ENCODE peak calls at places on chromosome 18, in six cellular contexts. G, I, S, T, W and A are unnamed samples.

GRCh38 chr18:63882333-63883141 is 5.0 kb upstream of the SERPINB2 start:
- DNase-seq in W (peak; percentile 95), S (no peak), T (peak; percentile 94), G (no peak), I (no peak), A (no peak)

GRCh38 chr18:38940863-38941531 is 1375.4 kb upstream of the CELF4 start:
- DNase-seq in G (peak; percentile 54), W (peak; percentile 9), T (peak; percentile 75), I (peak; percentile 97), S (no peak), A (peak; percentile 28)

GRCh38 chr18:2641638-2642037 is 13.9 kb upstream of the SMCHD1 start:
- DNase-seq in S (no peak), G (no peak), W (peak; percentile 37), I (peak; percentile 92), T (no peak), A (peak; percentile 85)

GRCh38 chr18:79337184-79337583 is 58.5 kb upstream of the NFATC1 start:
- DNase-seq in W (no peak), T (no peak), I (no peak), G (no peak), S (no peak), A (no peak)

GRCh38 chr18:26488417-26489009 is 59.8 kb downstream of the KCTD1 start:
- DNase-seq in T (no peak), G (no peak), W (no peak), I (no peak), S (no peak), A (no peak)

GRCh38 chr18:49628993-49629795 is 67.3 kb downstream of the LIPG start:
- DNase-seq in T (no peak), W (no peak), I (no peak), G (peak; percentile 47), S (no peak), A (no peak)

GRCh38 chr18:45505497-45506206 is 109.6 kb upstream of the SLC14A2 start:
- DNase-seq in I (no peak), T (no peak), G (no peak), S (no peak), W (peak; percentile 23), A (no peak)

GRCh38 chr18:36636237-36636792 is 192.5 kb downstream of the TPGS2 start:
- DNase-seq in T (no peak), S (no peak), I (no peak), G (no peak), W (no peak), A (no peak)

GRCh38 chr18:61362511-61362910 is 29.3 kb downstream of the CDH20 start:
- DNase-seq in W (peak; percentile 8), S (no peak), G (no peak), T (no peak), I (no peak), A (no peak)

GRCh38 chr18:61360440-61361383 is 27.5 kb downstream of the CDH20 start:
- DNase-seq in T (no peak), I (peak; percentile 66), S (no peak), G (no peak), W (no peak), A (peak; percentile 2)
- H3K4me2 ChIP-seq in T (no peak overlapping the region), I (peak overlapping the region; percentile 39), S (no peak overlapping the region), G (no peak overlapping the region), W (no peak overlapping the region), A (no peak overlapping the region)

GRCh38 chr18:70132999-70133398 is 72.5 kb downstream of the RTTN start:
- DNase-seq in S (no peak), G (no peak), T (peak; percentile 25), W (peak; percentile 96), I (no peak), A (no peak)

GRCh38 chr18:70139138-70139537 is 66.3 kb downstream of the RTTN start:
- DNase-seq in G (no peak), S (no peak), I (no peak), W (no peak), T (no peak), A (no peak)

DNA sequence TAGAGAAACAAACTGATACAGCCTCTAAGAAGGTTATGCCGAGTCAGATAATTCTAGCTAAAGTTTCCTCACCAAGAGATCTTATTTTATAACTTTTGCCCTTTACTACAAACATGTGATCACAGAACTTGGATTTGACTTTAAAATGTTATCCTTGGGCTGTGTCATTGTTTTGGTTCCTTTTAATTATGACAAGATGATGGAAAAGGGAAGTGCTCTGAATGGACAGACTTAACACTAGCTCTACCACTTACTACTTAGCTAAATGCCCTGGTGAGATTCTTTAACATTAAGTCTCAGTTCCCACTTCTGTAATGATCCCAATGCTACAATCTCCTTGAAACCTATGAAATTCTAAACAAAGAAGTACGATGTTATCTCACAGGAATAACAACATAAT is 69.9 kb downstream of the RTTN start:
- DNase-seq in T (no peak), S (no peak), G (no peak), I (no peak), W (peak; percentile 5), A (no peak)
- TF ChIP-seq EZH2phosphoT487 in T (no peak), S (no peak), G (no peak), I (no peak), W (no peak), A (no peak)

GRCh38 chr18:55064073-55064472 is 104.8 kb upstream of the CCDC68 start:
- DNase-seq in I (no peak), W (no peak), G (no peak), S (no peak), T (no peak), A (no peak)
- H3K4me2 ChIP-seq in I (no peak overlapping the region), W (no peak overlapping the region), G (no peak overlapping the region), S (no peak overlapping the region), T (no peak overlapping the region), A (no peak overlapping the region)

DNA sequence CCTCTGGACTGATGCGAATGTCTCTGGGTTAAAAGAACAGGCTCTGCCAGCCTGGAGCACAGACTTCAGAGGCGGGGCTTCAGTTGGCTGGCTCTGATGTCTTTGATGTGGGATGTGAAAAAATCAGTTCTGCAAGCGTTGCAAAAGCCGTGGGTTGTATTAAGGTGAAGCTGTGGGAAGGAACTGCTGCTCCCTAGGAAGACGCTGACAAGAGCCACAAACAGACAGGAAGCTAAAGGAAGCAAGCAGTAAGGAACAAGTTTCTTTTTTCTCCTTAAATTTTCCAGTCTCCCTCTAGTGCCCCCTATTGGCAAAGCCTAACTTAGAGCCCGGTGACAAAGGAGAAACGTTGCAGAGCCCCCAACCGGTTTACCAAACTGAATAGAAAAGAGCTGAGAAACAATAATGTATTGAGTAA is 239.0 kb downstream of the CCDC178 start:
- DNase-seq in W (peak; percentile 30), I (peak; percentile 38), T (peak; percentile 10), S (peak; percentile 72), G (peak; percentile 89), A (no peak)
- TF ChIP-seq EZH2phosphoT487 in W (no peak), I (no peak), T (no peak), S (no peak), G (no peak), A (no peak)

GRCh38 chr18:62186656-62187542 is at the start of the genes PIGN and RELCH:
- DNase-seq in T (peak; percentile 98), I (peak; percentile 99), G (peak; percentile 100), W (peak; percentile 99), S (peak; percentile 99), A (peak; percentile 92)

GRCh38 chr18:62187543-62188378 is 706 bp downstream of the RELCH start:
- DNase-seq in W (peak; percentile 73), T (peak; percentile 32), G (peak; percentile 68), I (peak; percentile 21), S (peak; percentile 64), A (peak; percentile 39)

GRCh38 chr18:62183578-62184195 is 3.2 kb downstream of the PIGN start:
- DNase-seq in T (peak; percentile 83), S (peak; percentile 60), I (peak; percentile 70), W (peak; percentile 67), G (peak; percentile 71), A (peak; percentile 51)

GRCh38 chr18:62189208-62189607 is 2.2 kb downstream of the RELCH start:
- DNase-seq in I (no peak), G (no peak), S (no peak), T (no peak), W (no peak), A (no peak)
- H3K4me2 ChIP-seq in I (peak overlapping the region; percentile 85), G (peak overlapping the region; percentile 92), S (peak overlapping the region; percentile 98), T (peak overlapping the region; percentile 95), W (peak overlapping the region; percentile 100), A (peak overlapping the region; percentile 83)